ENCODE peak calls at places on chromosomes 2 and 18, in eight cellular contexts. C is lower lobe of right lung, I is cardiac muscle cell, J is astrocyte, S is PC-9, Z is IMR-90, A is sigmoid colon, N is body of pancreas. V is an unnamed sample. For H3K4me1 and H3K9me3, the result is how much of the 10 kb centered on the place peaks cover.

GRCh38 chr2:108278631-108279030 is 10.1 kb upstream of the SULT1C2 start:
- DNase-seq in N (no peak), Z (peak), S (no peak), J (peak), C (no peak), A (no peak), I (peak), V (no peak)

GRCh38 chr2:3105814-3106569 is 271.6 kb downstream of the EIPR1 start:
- DNase-seq in C (no peak), I (no peak), A (no peak), J (no peak), N (no peak), Z (no peak), S (no peak), V (no peak)

GRCh38 chr2:178579006-178579405 is 98.7 kb downstream of the PLEKHA3 start:
- DNase-seq in S (no peak), C (no peak), J (peak), I (peak), A (no peak), Z (peak), N (no peak), V (no peak)

GRCh38 chr2:39289609-39290008 is 45.8 kb upstream of the CDKL4 start:
- DNase-seq in J (peak), N (no peak), A (no peak), C (no peak), Z (peak), S (no peak), I (no peak), V (no peak)

GRCh38 chr2:168851674-168852320 is 38.4 kb downstream of the SPC25 start:
- DNase-seq in C (no peak), I (peak), J (peak), S (peak), A (no peak), N (peak), Z (peak), V (no peak)

GRCh38 chr2:36134281-36134680 is 221.3 kb upstream of the CRIM1 start:
- DNase-seq in C (no peak), Z (no peak), J (no peak), N (no peak), S (no peak), I (no peak), A (no peak), V (no peak)

GRCh38 chr2:127201452-127201851 is 18.6 kb downstream of the CYP27C1 start:
- DNase-seq in I (no peak), S (no peak), J (no peak), Z (no peak), A (no peak), C (no peak), N (no peak), V (no peak)

GRCh38 chr2:128661955-128662564 is 343.4 kb upstream of the HS6ST1 start:
- DNase-seq in N (no peak), Z (no peak), A (no peak), J (no peak), S (no peak), C (no peak), I (no peak), V (no peak)

GRCh38 chr18:58967643-58968291 is 103.1 kb downstream of the ZNF532 start:
- DNase-seq in C (no peak), N (no peak), A (no peak), S (no peak), J (no peak), Z (peak), I (no peak), V (no peak)

GRCh38 chr18:35703043-35703688 is 121.6 kb downstream of the GALNT1 start:
- DNase-seq in N (no peak), Z (peak), S (no peak), C (no peak), J (peak), I (no peak), A (no peak), V (no peak)

GRCh38 chr18:62334110-62334509 is 9.0 kb downstream of the TNFRSF11A start:
- DNase-seq in Z (peak), S (no peak), I (peak), C (no peak), N (no peak), A (no peak), J (peak), V (no peak)

DNA sequence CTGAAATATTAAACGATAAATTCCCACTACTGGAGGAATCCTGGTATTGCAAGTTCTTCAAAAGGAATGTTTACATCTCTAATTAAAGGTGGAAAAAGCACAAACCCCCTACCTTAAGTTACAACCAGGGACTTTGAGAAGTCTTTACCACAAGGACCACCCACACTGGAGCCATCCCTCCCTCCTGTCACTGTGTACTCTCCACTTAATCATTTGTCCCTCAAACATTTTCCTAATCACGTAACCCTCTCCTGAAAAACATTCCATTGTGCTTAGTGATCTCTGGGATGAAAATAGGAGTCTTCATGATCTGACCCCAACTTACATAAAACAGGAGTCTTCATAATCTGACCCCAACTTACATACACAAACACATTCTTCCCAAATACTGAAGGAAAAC is 85.7 kb downstream of the SUCLG1 start:
- DNase-seq in N (no peak), J (no peak), C (no peak), I (no peak), S (no peak), A (no peak), Z (peak), V (no peak)
- TF ChIP-seq CTCF in N (no peak), J (no peak), C (no peak), I (no peak), S (peak), A (no peak), Z (no peak), V (no peak)

GRCh38 chr18:44805176-44805575 is 124.5 kb downstream of the SETBP1 start:
- DNase-seq in S (no peak), N (no peak), Z (no peak), C (no peak), A (no peak), J (no peak), I (no peak), V (no peak)

GRCh38 chr18:44803019-44803650 is 122.4 kb downstream of the SETBP1 start:
- DNase-seq in I (peak), S (no peak), C (no peak), Z (peak), A (peak), J (peak), N (peak), V (peak)

GRCh38 chr18:44805643-44806042 is 125.0 kb downstream of the SETBP1 start:
- DNase-seq in A (no peak), Z (no peak), I (no peak), C (no peak), N (peak), J (no peak), S (no peak), V (no peak)

GRCh38 chr18:44802508-44802907 is 121.8 kb downstream of the SETBP1 start:
- DNase-seq in J (peak), Z (peak), I (peak), N (no peak), S (no peak), A (no peak), C (no peak), V (no peak)

GRCh38 chr18:44804033-44804432 is 123.3 kb downstream of the SETBP1 start:
- DNase-seq in Z (no peak), I (peak), A (no peak), C (no peak), S (no peak), J (no peak), N (no peak), V (no peak)
- H3K4me1 ChIP-seq in Z (under half), I (half or more), A (half or more), C (under half), S (under half), J (under half), N (half or more), V (under half)

DNA sequence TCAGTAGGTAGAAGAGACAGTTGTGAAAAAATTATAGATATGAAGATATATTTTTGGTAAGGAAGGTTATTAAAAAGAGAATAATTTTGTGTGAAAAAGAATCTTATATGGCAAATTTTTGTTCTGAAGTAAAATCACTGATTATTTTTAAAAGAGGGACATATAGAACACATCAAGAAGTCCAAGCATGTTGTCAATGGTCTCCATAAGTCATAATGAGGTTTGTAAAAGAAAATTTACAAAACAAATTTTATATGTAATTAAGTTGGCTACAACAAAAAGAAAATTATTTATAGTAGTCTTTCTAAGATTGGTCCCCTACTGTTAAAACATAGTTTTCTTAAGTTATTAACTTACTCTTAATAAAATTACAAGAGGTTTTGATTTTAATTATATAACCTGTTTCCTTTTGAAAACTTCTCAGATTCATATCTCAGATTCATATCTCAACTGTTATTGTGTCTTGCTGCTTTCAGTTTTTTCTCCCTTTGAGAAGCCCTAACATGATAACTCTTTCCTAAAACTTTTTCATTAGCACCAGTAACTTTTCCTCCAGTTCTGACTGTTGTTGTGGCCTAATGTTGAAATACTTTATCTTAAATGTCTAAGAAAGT is 81.2 kb downstream of the SH3YL1 start:
- DNase-seq in Z (no peak), N (no peak), A (no peak), J (no peak), C (no peak), S (no peak), I (no peak), V (no peak)
- H3K9me3 ChIP-seq in Z (under half), N (under half), A (under half), J (under half), C (under half), S (under half), I (under half), V (under half)

GRCh38 chr2:100321881-100322820 is at the start of gene LONRF2:
- DNase-seq in Z (no peak), S (no peak), C (peak), N (peak), I (peak), J (peak), A (no peak), V (no peak)

GRCh38 chr2:100320547-100321180 is 1.6 kb downstream of the LONRF2 start:
- DNase-seq in A (no peak), N (peak), J (no peak), Z (no peak), C (no peak), I (peak), S (no peak), V (no peak)

GRCh38 chr2:100317634-100318033 is 4.7 kb downstream of the LONRF2 start:
- DNase-seq in J (no peak), A (no peak), Z (no peak), N (no peak), I (no peak), S (no peak), C (no peak), V (no peak)

GRCh38 chr2:100321181-100321880 is 970 bp downstream of the LONRF2 start:
- DNase-seq in Z (peak), C (peak), N (peak), A (no peak), J (peak), I (peak), S (no peak), V (no peak)
- TF ChIP-seq CTCF in Z (no peak), C (peak), N (peak), A (peak), J (no peak), I (peak), S (no peak), V (no peak)

DNA sequence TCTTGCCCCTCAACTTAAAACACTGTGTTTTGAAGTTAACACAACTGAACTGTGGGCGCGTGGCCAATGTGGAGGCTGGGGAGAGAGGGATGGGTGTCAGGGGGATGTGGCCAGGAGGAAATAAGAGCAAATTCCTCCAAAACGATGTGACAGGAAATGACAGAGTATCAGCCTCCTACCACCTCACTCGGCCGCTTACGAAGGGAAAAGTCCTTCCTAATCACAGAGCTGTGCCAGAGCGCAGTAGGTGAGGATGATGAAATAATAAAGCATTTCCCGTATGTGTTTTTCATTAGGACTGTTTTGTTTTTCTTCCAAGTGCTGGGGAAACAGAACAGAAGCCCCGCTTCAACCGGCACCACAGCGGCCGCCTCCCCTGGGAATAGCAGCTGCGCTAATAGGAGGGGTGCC is 440.3 kb downstream of the MTX2 start:
- DNase-seq in J (no peak), A (peak), N (no peak), C (no peak), I (peak), Z (no peak), S (no peak), V (no peak)
- H3K4me1 ChIP-seq in J (under half), A (under half), N (under half), C (under half), I (under half), Z (under half), S (under half), V (under half)

GRCh38 chr2:241550616-241551580 is 7.6 kb upstream of the BOK start:
- DNase-seq in S (no peak), C (no peak), I (no peak), J (no peak), N (no peak), Z (no peak), A (no peak), V (no peak)
- H3K9me3 ChIP-seq in S (under half), C (under half), I (under half), J (under half), N (under half), Z (under half), A (under half), V (under half)

GRCh38 chr2:60675309-60675708 is 80.8 kb upstream of the PAPOLG start:
- DNase-seq in Z (no peak), N (no peak), C (no peak), I (no peak), J (no peak), A (no peak), S (no peak), V (no peak)

GRCh38 chr2:60671971-60672370 is 84.1 kb upstream of the PAPOLG start:
- DNase-seq in A (no peak), J (no peak), N (no peak), S (no peak), C (no peak), Z (no peak), I (no peak), V (no peak)

GRCh38 chr2:60677376-60677775 is 78.7 kb upstream of the PAPOLG start:
- DNase-seq in A (no peak), J (no peak), C (no peak), I (no peak), N (peak), S (no peak), Z (no peak), V (no peak)

GRCh38 chr2:60676950-60677349 is 79.1 kb upstream of the PAPOLG start:
- DNase-seq in S (no peak), A (no peak), Z (no peak), C (no peak), J (no peak), N (peak), I (no peak), V (no peak)

GRCh38 chr2:60674524-60675165 is 81.4 kb upstream of the PAPOLG start:
- DNase-seq in I (peak), A (peak), Z (peak), N (peak), J (peak), S (peak), C (peak), V (peak)
- TF ChIP-seq CTCF in I (peak), A (peak), Z (peak), N (peak), J (peak), S (peak), C (peak), V (peak)

GRCh38 chr2:241551599-241551997 is 6.9 kb upstream of the BOK start:
- DNase-seq in S (no peak), J (no peak), N (no peak), A (no peak), Z (no peak), C (no peak), I (no peak), V (no peak)
- H3K4me1 ChIP-seq in S (under half), J (under half), N (under half), A (under half), Z (under half), C (under half), I (under half), V (under half)